ENCODE peak calls at places on chromosomes 7 and 10, in seven cellular contexts. One of them, this sample, is unnamed.

GRCh38 chr10:110845756-110846620 is 25.7 kb upstream of the PDCD4 start:
- DNase-seq in A549: peak
- DNase-seq in fibroblast of pulmonary artery: no peak
- DNase-seq in osteocyte: no peak
- DNase-seq in stimulated activated CD4-positive, alpha-beta T cell treated with anti-CD3 and anti-CD28 coated beads, Interleukin-4, amount 100 ng/mL, for 24 hours: no peak
- DNase-seq in EH: no peak
- DNase-seq in HCEC 1CT: no peak
- DNase-seq in this sample: no peak

GRCh38 chr10:79055100-79055782 is 13.5 kb upstream of the ZMIZ1 start:
- DNase-seq in stimulated activated CD4-positive, alpha-beta T cell treated with anti-CD3 and anti-CD28 coated beads, Interleukin-4, amount 100 ng/mL, for 24 hours: no peak
- DNase-seq in HCEC 1CT: no peak
- DNase-seq in fibroblast of pulmonary artery: no peak
- DNase-seq in osteocyte: no peak
- DNase-seq in EH: no peak
- DNase-seq in A549: no peak
- DNase-seq in this sample: no peak

GRCh38 chr7:88256906-88257305 is 37.1 kb upstream of the SRI start:
- DNase-seq in fibroblast of pulmonary artery: no peak
- DNase-seq in EH: no peak
- DNase-seq in A549: no peak
- DNase-seq in HCEC 1CT: no peak
- DNase-seq in osteocyte: no peak
- DNase-seq in stimulated activated CD4-positive, alpha-beta T cell treated with anti-CD3 and anti-CD28 coated beads, Interleukin-4, amount 100 ng/mL, for 24 hours: no peak
- DNase-seq in this sample: no peak

GRCh38 chr10:85651507-85651902 is 715.1 kb downstream of the GRID1 start:
- DNase-seq in HCEC 1CT: no peak
- DNase-seq in EH: peak
- DNase-seq in fibroblast of pulmonary artery: no peak
- DNase-seq in A549: no peak
- DNase-seq in stimulated activated CD4-positive, alpha-beta T cell treated with anti-CD3 and anti-CD28 coated beads, Interleukin-4, amount 100 ng/mL, for 24 hours: no peak
- DNase-seq in osteocyte: no peak
- DNase-seq in this sample: no peak

GRCh38 chr10:132626761-132627735 is 89.5 kb downstream of the INPP5A start:
- DNase-seq in HCEC 1CT: no peak
- DNase-seq in fibroblast of pulmonary artery: no peak
- DNase-seq in EH: no peak
- DNase-seq in stimulated activated CD4-positive, alpha-beta T cell treated with anti-CD3 and anti-CD28 coated beads, Interleukin-4, amount 100 ng/mL, for 24 hours: no peak
- DNase-seq in osteocyte: no peak
- DNase-seq in A549: no peak
- DNase-seq in this sample: no peak

GRCh38 chr7:131753620-131754222 is 197.3 kb upstream of the PODXL start:
- DNase-seq in fibroblast of pulmonary artery: peak
- DNase-seq in stimulated activated CD4-positive, alpha-beta T cell treated with anti-CD3 and anti-CD28 coated beads, Interleukin-4, amount 100 ng/mL, for 24 hours: no peak
- DNase-seq in osteocyte: no peak
- DNase-seq in A549: peak
- DNase-seq in EH: peak
- DNase-seq in HCEC 1CT: no peak
- DNase-seq in this sample: peak

GRCh38 chr10:31926154-31926553 is 2.5 kb downstream of the ARHGAP12 start:
- DNase-seq in fibroblast of pulmonary artery: no peak
- DNase-seq in EH: no peak
- DNase-seq in osteocyte: no peak
- DNase-seq in stimulated activated CD4-positive, alpha-beta T cell treated with anti-CD3 and anti-CD28 coated beads, Interleukin-4, amount 100 ng/mL, for 24 hours: no peak
- DNase-seq in HCEC 1CT: no peak
- DNase-seq in A549: no peak
- DNase-seq in this sample: no peak

GRCh38 chr10:58579011-58579655 is 66.5 kb downstream of the BICC1 start:
- DNase-seq in osteocyte: no peak
- DNase-seq in A549: no peak
- DNase-seq in stimulated activated CD4-positive, alpha-beta T cell treated with anti-CD3 and anti-CD28 coated beads, Interleukin-4, amount 100 ng/mL, for 24 hours: no peak
- DNase-seq in HCEC 1CT: no peak
- DNase-seq in EH: no peak
- DNase-seq in fibroblast of pulmonary artery: no peak
- DNase-seq in this sample: no peak

GRCh38 chr10:21479553-21480315 is 45.7 kb downstream of the SKIDA1 start:
- DNase-seq in fibroblast of pulmonary artery: no peak
- DNase-seq in osteocyte: no peak
- DNase-seq in HCEC 1CT: no peak
- DNase-seq in A549: no peak
- DNase-seq in EH: no peak
- DNase-seq in stimulated activated CD4-positive, alpha-beta T cell treated with anti-CD3 and anti-CD28 coated beads, Interleukin-4, amount 100 ng/mL, for 24 hours: no peak
- DNase-seq in this sample: no peak

GRCh38 chr10:47288236-47288635 is 11.8 kb upstream of the GDF10 start:
- DNase-seq in osteocyte: peak
- DNase-seq in A549: no peak
- DNase-seq in fibroblast of pulmonary artery: no peak
- DNase-seq in EH: no peak
- DNase-seq in stimulated activated CD4-positive, alpha-beta T cell treated with anti-CD3 and anti-CD28 coated beads, Interleukin-4, amount 100 ng/mL, for 24 hours: no peak
- DNase-seq in HCEC 1CT: no peak
- DNase-seq in this sample: no peak

GRCh38 chr10:25616903-25617592 is 317.0 kb upstream of the MYO3A start:
- DNase-seq in EH: no peak
- DNase-seq in osteocyte: no peak
- DNase-seq in stimulated activated CD4-positive, alpha-beta T cell treated with anti-CD3 and anti-CD28 coated beads, Interleukin-4, amount 100 ng/mL, for 24 hours: no peak
- DNase-seq in HCEC 1CT: no peak
- DNase-seq in fibroblast of pulmonary artery: no peak
- DNase-seq in A549: no peak
- DNase-seq in this sample: no peak

GRCh38 chr10:118470470-118470869 is 125.0 kb downstream of the PRLHR start:
- DNase-seq in HCEC 1CT: no peak
- DNase-seq in A549: no peak
- DNase-seq in stimulated activated CD4-positive, alpha-beta T cell treated with anti-CD3 and anti-CD28 coated beads, Interleukin-4, amount 100 ng/mL, for 24 hours: no peak
- DNase-seq in osteocyte: no peak
- DNase-seq in fibroblast of pulmonary artery: no peak
- DNase-seq in EH: no peak
- DNase-seq in this sample: no peak

GRCh38 chr7:80412842-80413241 is 99.0 kb downstream of the GNAT3 start:
- DNase-seq in osteocyte: no peak
- DNase-seq in fibroblast of pulmonary artery: peak
- DNase-seq in A549: no peak
- DNase-seq in HCEC 1CT: peak
- DNase-seq in EH: no peak
- DNase-seq in stimulated activated CD4-positive, alpha-beta T cell treated with anti-CD3 and anti-CD28 coated beads, Interleukin-4, amount 100 ng/mL, for 24 hours: no peak
- DNase-seq in this sample: no peak

GRCh38 chr7:27161214-27161720 is 4.1 kb downstream of the HOXA9 start:
- DNase-seq in fibroblast of pulmonary artery: no peak
- DNase-seq in osteocyte: no peak
- DNase-seq in A549: no peak
- DNase-seq in HCEC 1CT: peak
- DNase-seq in EH: peak
- DNase-seq in stimulated activated CD4-positive, alpha-beta T cell treated with anti-CD3 and anti-CD28 coated beads, Interleukin-4, amount 100 ng/mL, for 24 hours: no peak
- DNase-seq in this sample: no peak

GRCh38 chr10:112763916-112764520 is 186.0 kb upstream of the TCF7L2 start:
- DNase-seq in fibroblast of pulmonary artery: no peak
- DNase-seq in HCEC 1CT: peak
- DNase-seq in stimulated activated CD4-positive, alpha-beta T cell treated with anti-CD3 and anti-CD28 coated beads, Interleukin-4, amount 100 ng/mL, for 24 hours: no peak
- DNase-seq in A549: no peak
- DNase-seq in EH: peak
- DNase-seq in osteocyte: no peak
- DNase-seq in this sample: no peak

GRCh38 chr10:110868981-110869380 is 2.7 kb upstream of the PDCD4 start:
- DNase-seq in HCEC 1CT: no peak
- DNase-seq in fibroblast of pulmonary artery: no peak
- DNase-seq in osteocyte: no peak
- DNase-seq in stimulated activated CD4-positive, alpha-beta T cell treated with anti-CD3 and anti-CD28 coated beads, Interleukin-4, amount 100 ng/mL, for 24 hours: no peak
- DNase-seq in A549: no peak
- DNase-seq in EH: no peak
- DNase-seq in this sample: no peak

GRCh38 chr7:90345548-90346319 is 782 bp upstream of the GTPBP10 start:
- DNase-seq in fibroblast of pulmonary artery: peak
- DNase-seq in HCEC 1CT: peak
- DNase-seq in A549: peak
- DNase-seq in EH: peak
- DNase-seq in osteocyte: no peak
- DNase-seq in stimulated activated CD4-positive, alpha-beta T cell treated with anti-CD3 and anti-CD28 coated beads, Interleukin-4, amount 100 ng/mL, for 24 hours: no peak
- DNase-seq in this sample: peak

GRCh38 chr10:69819713-69820506 is 18.2 kb downstream of the COL13A1 start:
- DNase-seq in osteocyte: no peak
- DNase-seq in stimulated activated CD4-positive, alpha-beta T cell treated with anti-CD3 and anti-CD28 coated beads, Interleukin-4, amount 100 ng/mL, for 24 hours: no peak
- DNase-seq in fibroblast of pulmonary artery: peak
- DNase-seq in EH: peak
- DNase-seq in HCEC 1CT: peak
- DNase-seq in A549: no peak
- DNase-seq in this sample: no peak

This sample was measured in DMS 273 treated with DMSO at 0.1 percent for 48 hours.